ENCODE peak calls at places on chromosomes 16 and 17, in ten cellular contexts. N is prostate gland, C is RWPE1, K is upper lobe of right lung, A is progenitor cell of endocrine pancreas, Y is body of pancreas, O is keratinocyte, T is astrocyte, S is sigmoid colon, P is astrocyte of the cerebellum. Q is an unnamed sample.

GRCh38 chr16:11896776-11897175 is 19.0 kb downstream of the GSPT1 start:
- DNase-seq in N (no peak), C (no peak), Y (no peak), T (peak), O (no peak), P (no peak), A (no peak), S (no peak), K (no peak), Q (no peak)

GRCh38 chr16:73149329-73149728 is 101.4 kb upstream of the ZFHX3 start:
- DNase-seq in P (no peak), O (no peak), N (no peak), T (no peak), K (no peak), Y (no peak), A (no peak), S (no peak), C (no peak), Q (no peak)

GRCh38 chr16:82655315-82655714 is 28.5 kb downstream of the CDH13 start:
- DNase-seq in S (peak), K (no peak), C (no peak), A (no peak), N (no peak), Y (peak), T (peak), O (no peak), P (peak), Q (no peak)

GRCh38 chr16:31072540-31073072 is 1.4 kb downstream of the ZNF668 start:
- DNase-seq in S (peak), O (no peak), N (no peak), T (peak), C (peak), Y (no peak), P (no peak), A (no peak), K (no peak), Q (no peak)

GRCh38 chr17:81027591-81028505 is 7.1 kb upstream of the BAIAP2 start:
- DNase-seq in T (no peak), A (no peak), K (peak), Y (no peak), P (no peak), N (no peak), S (peak), C (no peak), O (no peak), Q (no peak)

GRCh38 chr17:65198653-65199382 is 61.6 kb downstream of the RGS9 start:
- DNase-seq in N (peak), T (peak), K (no peak), P (peak), Y (peak), C (peak), O (no peak), A (no peak), S (no peak), Q (no peak)

GRCh38 chr16:67068212-67068753 is 39.3 kb downstream of the CBFB start:
- DNase-seq in K (no peak), N (no peak), O (no peak), S (no peak), P (no peak), A (no peak), T (no peak), Y (no peak), C (no peak), Q (no peak)

GRCh38 chr16:21164521-21165168 is 6.2 kb downstream of the LDAF1 start:
- DNase-seq in P (no peak), O (no peak), T (no peak), A (no peak), N (no peak), C (no peak), Y (no peak), K (no peak), S (no peak), Q (no peak)

GRCh38 chr17:44601574-44602372 is 44.5 kb downstream of the FZD2 start:
- DNase-seq in S (no peak), N (no peak), P (no peak), T (peak), K (peak), O (no peak), A (no peak), Y (no peak), C (no peak), Q (no peak)

GRCh38 chr17:37725601-37726146 is 19.2 kb downstream of the HNF1B start:
- DNase-seq in C (no peak), T (no peak), N (no peak), O (no peak), Y (no peak), S (no peak), P (no peak), A (no peak), K (no peak), Q (no peak)

GRCh38 chr17:8124350-8125195 is 667 bp upstream of the HES7 start:
- DNase-seq in O (no peak), K (no peak), T (no peak), C (no peak), S (no peak), N (no peak), Y (no peak), P (no peak), A (no peak), Q (no peak)

GRCh38 chr16:483351-484075 is 44.0 kb upstream of the CAPN15 start:
- DNase-seq in N (no peak), S (no peak), Y (no peak), C (no peak), P (no peak), K (no peak), O (no peak), T (peak), A (no peak), Q (no peak)

GRCh38 chr16:31706925-31707324 is 166.7 kb upstream of the ZNF267 start:
- DNase-seq in Y (no peak), T (no peak), N (no peak), C (no peak), K (no peak), S (no peak), A (no peak), P (no peak), O (no peak), Q (no peak)

GRCh38 chr17:36074365-36074764 is 10.3 kb downstream of the CCL18 start:
- DNase-seq in S (no peak), Y (no peak), A (no peak), N (no peak), K (no peak), O (no peak), C (no peak), T (no peak), P (no peak), Q (no peak)

GRCh38 chr16:88197481-88198456 is 185.0 kb upstream of the ZNF469 start:
- DNase-seq in A (no peak), O (no peak), N (no peak), T (no peak), C (no peak), Y (no peak), S (peak), K (peak), P (no peak), Q (no peak)

GRCh38 chr16:2429771-2430663 is 770 bp downstream of the CCNF start:
- DNase-seq in C (peak), T (no peak), S (no peak), O (no peak), K (no peak), A (no peak), N (peak), Y (no peak), P (no peak), Q (no peak)
- TF ChIP-seq CTCF in C (no peak), T (no peak), S (no peak), O (no peak), K (no peak), A (peak), N (no peak), Y (no peak), P (peak), Q (peak)

GRCh38 chr16:74304164-74304834 is 7.7 kb downstream of the PSMD7 start:
- DNase-seq in T (no peak), N (no peak), C (peak), O (no peak), P (no peak), Y (no peak), A (no peak), S (no peak), K (no peak), Q (no peak)

GRCh38 chr16:74302341-74302740 is 5.7 kb downstream of the PSMD7 start:
- DNase-seq in C (no peak), K (no peak), N (no peak), A (no peak), S (no peak), O (no peak), P (no peak), T (no peak), Y (no peak), Q (no peak)

GRCh38 chr16:74305286-74305685 is 8.7 kb downstream of the PSMD7 start:
- DNase-seq in S (no peak), P (no peak), K (no peak), O (no peak), A (no peak), C (no peak), Y (no peak), T (no peak), N (no peak), Q (no peak)

GRCh38 chr16:74305978-74306784 is 9.6 kb downstream of the PSMD7 start:
- DNase-seq in S (no peak), P (no peak), Y (no peak), N (no peak), O (no peak), A (no peak), K (no peak), C (no peak), T (no peak), Q (no peak)

DNA sequence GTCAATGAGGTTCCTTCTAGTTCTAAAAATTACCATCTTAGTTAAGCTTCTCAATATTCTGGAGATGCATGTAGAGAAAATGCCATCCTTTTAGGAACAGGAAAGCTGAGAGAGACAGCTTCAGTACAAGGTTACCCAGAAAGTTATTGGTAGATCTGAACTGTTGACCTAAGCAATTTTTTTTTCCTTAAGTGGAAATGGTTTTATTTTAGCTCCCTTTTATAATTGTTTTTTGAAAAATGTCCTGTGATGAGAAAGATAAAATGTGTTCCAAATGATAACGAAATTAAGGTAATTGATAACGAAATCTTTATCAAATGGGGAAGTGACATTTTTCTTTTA is 8.2 kb downstream of the PSMD7 start:
- DNase-seq in A (no peak), S (no peak), O (no peak), Y (no peak), P (no peak), N (no peak), T (no peak), K (no peak), C (no peak), Q (no peak)
- TF ChIP-seq CTCF in A (no peak), S (no peak), O (no peak), Y (no peak), P (no peak), N (no peak), T (no peak), K (peak), C (no peak), Q (peak)

GRCh38 chr17:19753049-19753444 is 4.9 kb upstream of the ALDH3A1 start:
- DNase-seq in S (peak), C (peak), Y (peak), N (peak), P (no peak), O (peak), K (peak), A (no peak), T (peak), Q (peak)

GRCh38 chr17:19755392-19755791 is 7.3 kb upstream of the ALDH3A1 start:
- DNase-seq in K (no peak), S (no peak), A (no peak), C (no peak), N (no peak), Y (no peak), O (no peak), T (no peak), P (no peak), Q (peak)

GRCh38 chr17:19752216-19753048 is 4.3 kb upstream of the ALDH3A1 start:
- DNase-seq in S (peak), Y (no peak), A (no peak), K (no peak), O (no peak), T (no peak), P (no peak), N (no peak), C (no peak), Q (peak)

GRCh38 chr17:19755821-19756510 is 7.9 kb upstream of the ALDH3A1 start:
- DNase-seq in S (no peak), P (no peak), T (no peak), O (no peak), C (no peak), Y (no peak), K (no peak), A (no peak), N (no peak), Q (peak)

GRCh38 chr17:19753661-19754463 is 5.8 kb upstream of the ALDH3A1 start:
- DNase-seq in K (peak), Y (peak), A (no peak), O (no peak), S (peak), P (no peak), T (no peak), C (peak), N (peak), Q (peak)
- TF ChIP-seq CTCF in K (peak), Y (peak), A (peak), O (peak), S (peak), P (peak), T (peak), C (peak), N (peak), Q (peak)

GRCh38 chr17:42076797-42077559 is 21.3 kb downstream of the ZNF385C start:
- DNase-seq in S (no peak), K (no peak), A (no peak), C (no peak), P (no peak), Y (no peak), O (no peak), N (no peak), T (no peak), Q (no peak)

GRCh38 chr17:42077770-42078169 is 20.5 kb downstream of the ZNF385C start:
- DNase-seq in K (no peak), P (no peak), S (no peak), N (no peak), Y (no peak), O (no peak), T (no peak), C (no peak), A (no peak), Q (no peak)

GRCh38 chr17:42078396-42079042 is 19.8 kb downstream of the ZNF385C start:
- DNase-seq in A (no peak), P (no peak), O (no peak), T (no peak), C (no peak), N (no peak), Y (no peak), S (no peak), K (no peak), Q (no peak)

GRCh38 chr17:42072323-42073187 is 22.2 kb upstream of the C17orf113 start:
- DNase-seq in P (no peak), A (peak), N (no peak), K (peak), C (no peak), O (no peak), T (no peak), S (no peak), Y (peak), Q (no peak)

DNA sequence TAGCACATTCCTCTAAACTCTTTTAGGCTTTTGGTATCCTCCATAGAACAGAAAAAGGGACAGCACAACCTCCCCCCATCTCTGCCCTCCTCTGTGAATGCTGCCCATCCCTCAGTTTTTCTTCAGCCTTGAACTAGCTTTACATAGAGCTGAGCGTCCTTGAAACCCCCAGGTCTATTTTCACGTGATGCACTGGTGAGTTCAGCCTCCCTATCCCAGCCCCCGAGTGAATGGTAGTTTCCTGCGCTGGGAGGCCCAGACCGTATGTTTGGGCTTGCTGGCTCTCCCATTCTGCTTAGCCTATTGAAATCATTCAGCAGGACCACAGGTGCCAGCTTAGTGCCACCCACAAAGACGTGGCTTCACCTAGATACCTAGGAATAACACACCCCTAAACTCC is 22.5 kb downstream of the ZNF385C start:
- DNase-seq in O (no peak), Y (no peak), P (no peak), N (no peak), T (no peak), S (no peak), A (no peak), K (no peak), C (no peak), Q (no peak)
- TF ChIP-seq CTCF in O (no peak), Y (no peak), P (no peak), N (no peak), T (no peak), S (no peak), A (no peak), K (no peak), C (no peak), Q (no peak)